ENCODE peak calls at places on chromosomes 12 and 14, in four cellular contexts. F, H, Q and J are unnamed samples.

GRCh38 chr14:102917469-102918211 is 4.8 kb upstream of the AMN start:
- DNase-seq in F (peak), H (no peak), Q (peak), J (no peak)

GRCh38 chr12:65300679-65301349 is 22.3 kb downstream of the MSRB3 start:
- DNase-seq in F (no peak), H (no peak), Q (peak), J (no peak)

GRCh38 chr12:49403887-49404517 is 36.7 kb downstream of the SPATS2 start:
- DNase-seq in F (no peak), H (no peak), Q (no peak), J (no peak)

GRCh38 chr12:66403746-66404145 is 101.5 kb downstream of the HELB start:
- DNase-seq in F (no peak), H (no peak), Q (no peak), J (no peak)

GRCh38 chr12:105840384-105840783 is 298.4 kb downstream of the NUAK1 start:
- DNase-seq in F (no peak), H (no peak), Q (no peak), J (no peak)

GRCh38 chr12:114189266-114189665 is 216.7 kb downstream of the TBX5 start:
- DNase-seq in F (no peak), H (no peak), Q (no peak), J (no peak)

GRCh38 chr14:65972891-65973290 is 513.3 kb upstream of the CCDC196 start:
- DNase-seq in F (no peak), H (no peak), Q (no peak), J (no peak)

GRCh38 chr12:121795029-121795977 is 1.8 kb upstream of the RHOF start:
- DNase-seq in F (peak), H (no peak), Q (peak), J (peak)

GRCh38 chr12:54431911-54432814 is 13.1 kb upstream of the ITGA5 start:
- DNase-seq in F (no peak), H (no peak), Q (no peak), J (no peak)

GRCh38 chr14:32230695-32231280 is 27.7 kb upstream of the RNU6-8 start:
- DNase-seq in F (no peak), H (no peak), Q (no peak), J (no peak)

GRCh38 chr14:93962701-93963601 is 13.4 kb downstream of the ASB2 start:
- DNase-seq in F (no peak), H (peak), Q (no peak), J (no peak)

GRCh38 chr14:103724116-103724515 is 8.5 kb downstream of the ZFYVE21 start:
- DNase-seq in F (no peak), H (no peak), Q (no peak), J (no peak)

GRCh38 chr12:122437656-122438121 is 15.2 kb upstream of the CLIP1 start:
- DNase-seq in F (no peak), H (no peak), Q (no peak), J (no peak)

GRCh38 chr12:113407931-113408585 is 4.4 kb upstream of the SDS start:
- DNase-seq in F (no peak), H (no peak), Q (no peak), J (no peak)

GRCh38 chr14:57736391-57736790 is 129.5 kb downstream of the SLC35F4 start:
- DNase-seq in F (no peak), H (no peak), Q (no peak), J (no peak)

GRCh38 chr14:52922656-52923055 is 28.2 kb downstream of the FERMT2 start:
- DNase-seq in F (no peak), H (no peak), Q (no peak), J (no peak)

GRCh38 chr14:31286456-31287293 is 79.1 kb upstream of the HECTD1 start:
- DNase-seq in F (peak), H (no peak), Q (peak), J (no peak)

GRCh38 chr14:56342419-56342901 is 224.2 kb downstream of the PELI2 start:
- DNase-seq in F (no peak), H (no peak), Q (no peak), J (no peak)

GRCh38 chr14:85565862-85566296 is 35.9 kb downstream of the FLRT2 start:
- DNase-seq in F (no peak), H (no peak), Q (no peak), J (no peak)

GRCh38 chr14:95431199-95432145 is 85.0 kb downstream of the SYNE3 start:
- DNase-seq in F (no peak), H (no peak), Q (no peak), J (peak)

GRCh38 chr12:94761559-94761958 is 111.2 kb upstream of the TMCC3 start:
- DNase-seq in F (no peak), H (no peak), Q (peak), J (no peak)

GRCh38 chr12:11840350-11840749 is 190.9 kb downstream of the ETV6 start:
- DNase-seq in F (no peak), H (no peak), Q (no peak), J (no peak)

GRCh38 chr12:52870361-52871290 is 21.8 kb upstream of the KRT78 start:
- DNase-seq in F (no peak), H (no peak), Q (peak), J (no peak)

GRCh38 chr12:27711312-27711682 is 665 bp downstream of the MRPS35 start:
- DNase-seq in F (no peak), H (no peak), Q (no peak), J (peak)

GRCh38 chr14:102235275-102235897 is 69.6 kb downstream of the MOK start:
- DNase-seq in F (peak), H (no peak), Q (peak), J (peak)

GRCh38 chr12:121610239-121611149 is 15.8 kb upstream of the ORAI1 start:
- DNase-seq in F (no peak), H (no peak), Q (no peak), J (no peak)

GRCh38 chr14:34680806-34681479 is 33.5 kb downstream of the CFL2 start:
- DNase-seq in F (no peak), H (no peak), Q (no peak), J (no peak)

GRCh38 chr12:18676112-18676511 is 61.7 kb downstream of the PLCZ1 start:
- DNase-seq in F (no peak), H (no peak), Q (no peak), J (no peak)

GRCh38 chr12:12331244-12331771 is 18.7 kb downstream of the MANSC1 start:
- DNase-seq in F (no peak), H (no peak), Q (no peak), J (no peak)

GRCh38 chr12:4579305-4580097 is 17.5 kb downstream of the DYRK4 start:
- DNase-seq in F (no peak), H (no peak), Q (peak), J (peak)

GRCh38 chr12:111121840-111122239 is 201.5 kb upstream of the MYL2 start:
- DNase-seq in F (no peak), H (no peak), Q (no peak), J (no peak)

GRCh38 chr14:101819251-101819990 is 57.9 kb downstream of the PPP2R5C start:
- DNase-seq in F (no peak), H (no peak), Q (no peak), J (no peak)

GRCh38 chr12:28869197-28869596 is 279.9 kb upstream of the FAR2 start:
- DNase-seq in F (no peak), H (no peak), Q (no peak), J (no peak)
- TF ChIP-seq SUZ12 in F (no peak), H (no peak), Q (no peak), J (no peak)

DNA sequence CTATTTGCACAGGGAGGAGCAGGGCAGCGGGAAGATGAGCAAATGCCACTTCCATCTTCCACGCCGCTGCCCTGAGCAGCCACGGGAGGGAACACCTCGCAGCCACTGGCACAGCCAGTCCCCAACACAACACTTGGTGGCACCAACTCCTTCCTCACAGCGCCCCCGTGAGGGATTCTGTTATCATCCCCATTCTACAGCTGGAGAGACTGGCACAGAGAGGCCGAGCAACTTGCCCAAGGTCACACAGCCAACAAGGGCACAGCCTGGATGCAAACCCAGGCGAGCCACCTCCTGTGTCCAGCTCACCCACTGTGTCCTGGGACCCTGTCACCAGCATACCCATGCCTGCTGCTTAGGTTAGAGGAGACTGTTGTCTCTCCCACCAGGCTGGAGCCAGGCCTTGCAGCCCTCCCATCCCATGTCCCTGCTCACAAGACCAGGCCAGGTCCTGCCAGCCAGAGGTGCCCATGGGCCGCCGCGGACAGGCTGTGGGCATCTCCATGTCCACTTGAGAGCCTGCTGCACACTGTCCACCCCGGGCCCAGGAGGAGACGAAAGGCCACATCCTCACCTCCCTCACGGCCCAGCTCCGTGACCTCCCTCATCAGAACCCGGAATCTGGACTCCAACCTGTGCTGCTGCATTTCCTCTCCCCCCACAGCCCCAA is 57.0 kb downstream of the NCOR2 start:
- DNase-seq in F (no peak), H (no peak), Q (peak), J (no peak)
- TF ChIP-seq ZNF274 in F (no peak), H (no peak), Q (no peak), J (no peak)

GRCh38 chr12:50542448-50542847 is 37.7 kb downstream of the DIP2B start:
- DNase-seq in F (no peak), H (no peak), Q (no peak), J (no peak)
- TF ChIP-seq SUZ12 in F (no peak), H (no peak), Q (no peak), J (no peak)

GRCh38 chr14:50977863-50978520 is 33.7 kb upstream of the PYGL start:
- DNase-seq in F (no peak), H (peak), Q (no peak), J (no peak)
- TF ChIP-seq ZNF274 in F (no peak), H (no peak), Q (no peak), J (no peak)

DNA sequence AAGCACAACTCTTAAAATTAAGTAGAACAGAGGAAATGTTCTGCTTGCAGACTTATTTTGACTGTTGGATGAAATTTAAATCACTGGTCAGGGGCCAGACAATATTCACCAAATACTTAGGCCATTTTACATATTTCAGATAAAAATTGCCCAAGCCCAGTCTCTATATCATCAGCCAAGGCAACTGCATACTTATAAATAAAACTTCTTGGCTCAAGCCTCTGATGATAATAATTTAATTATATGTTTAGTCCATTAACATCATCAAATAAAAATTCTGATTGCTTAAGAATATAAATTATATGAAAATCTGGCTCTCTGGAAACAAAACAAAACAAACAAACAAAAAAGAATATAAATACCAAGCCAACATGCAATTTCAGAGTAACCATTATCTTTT is 165.3 kb downstream of the BTG1 start:
- DNase-seq in F (no peak), H (no peak), Q (no peak), J (no peak)
- TF ChIP-seq SUZ12 in F (no peak), H (no peak), Q (no peak), J (no peak)

GRCh38 chr14:61264022-61264571 is 17.0 kb downstream of the TMEM30B start:
- DNase-seq in F (no peak), H (no peak), Q (no peak), J (no peak)
- TF ChIP-seq ZNF274 in F (no peak), H (no peak), Q (no peak), J (no peak)